ENCODE peak calls at places on chromosomes 3 and 15, in four cellular contexts. W, U, O and N are unnamed samples.

GRCh38 chr3:121809249-121809648 is 25.6 kb downstream of the IQCB1 start:
- DNase-seq in W (peak; percentile 92), U (no peak), O (no peak), N (no peak)

GRCh38 chr15:55170361-55170760 is 26.4 kb downstream of the RSL24D1 start:
- DNase-seq in W (no peak), U (no peak), O (no peak), N (no peak)

GRCh38 chr3:181694805-181695660 is 16.7 kb upstream of the SOX2 start:
- DNase-seq in W (no peak), U (peak; percentile 71), O (peak; percentile 32), N (peak; percentile 24)

GRCh38 chr3:52128118-52128683 is 26.0 kb downstream of the POC1A start:
- DNase-seq in W (no peak), U (no peak), O (no peak), N (peak; percentile 48)

GRCh38 chr3:100682056-100682853 is 27.0 kb upstream of the TFG start:
- DNase-seq in W (no peak), U (no peak), O (no peak), N (no peak)

GRCh38 chr3:124107074-124107473 is 115.2 kb upstream of the ROPN1 start:
- DNase-seq in W (no peak), U (no peak), O (no peak), N (no peak)

GRCh38 chr15:26146162-26146561 is 283.0 kb upstream of the ATP10A start:
- DNase-seq in W (no peak), U (no peak), O (no peak), N (no peak)

GRCh38 chr3:152688313-152688712 is 146.6 kb upstream of the P2RY1 start:
- DNase-seq in W (no peak), U (no peak), O (no peak), N (no peak)

GRCh38 chr3:193388371-193388770 is 9.8 kb upstream of the ATP13A5 start:
- DNase-seq in W (no peak), U (no peak), O (no peak), N (no peak)

GRCh38 chr3:180306691-180307090 is 270.0 kb upstream of the PEX5L start:
- DNase-seq in W (no peak), U (no peak), O (no peak), N (peak; percentile 77)

GRCh38 chr15:68687136-68687735 is 108.4 kb downstream of the CORO2B start:
- DNase-seq in W (no peak), U (no peak), O (no peak), N (no peak)

GRCh38 chr15:81304226-81304625 is 19.7 kb downstream of the STARD5 start:
- DNase-seq in W (no peak), U (no peak), O (no peak), N (peak; percentile 48)

GRCh38 chr15:66767370-66767769 is 65.3 kb downstream of the SMAD6 start:
- DNase-seq in W (no peak), U (no peak), O (no peak), N (no peak)

GRCh38 chr3:142282503-142282902 is 57.1 kb upstream of the GK5 start:
- DNase-seq in W (no peak), U (no peak), O (no peak), N (no peak)

GRCh38 chr3:127612966-127613365 is 14.8 kb downstream of the MCM2 start:
- DNase-seq in W (no peak), U (no peak), O (no peak), N (no peak)

GRCh38 chr3:168091961-168092360 is 3.8 kb downstream of the GOLIM4 start:
- DNase-seq in W (no peak), U (no peak), O (no peak), N (no peak)

GRCh38 chr15:81473177-81473576 is 99.2 kb upstream of the TMC3 start:
- DNase-seq in W (no peak), U (no peak), O (no peak), N (no peak)

GRCh38 chr3:152199069-152199838 is 69.5 kb upstream of the MBNL1 start:
- DNase-seq in W (peak; percentile 64), U (no peak), O (no peak), N (no peak)

GRCh38 chr3:152474585-152474984 is 205.9 kb downstream of the MBNL1 start:
- DNase-seq in W (peak; percentile 33), U (peak; percentile 21), O (no peak), N (peak; percentile 30)

GRCh38 chr15:43183270-43183669 is 1.9 kb upstream of the CCNDBP1 start:
- DNase-seq in W (no peak), U (no peak), O (no peak), N (no peak)

GRCh38 chr3:102483556-102483955 is 48.7 kb downstream of the ZPLD1 start:
- DNase-seq in W (no peak), U (no peak), O (no peak), N (peak; percentile 73)

GRCh38 chr3:171953300-171954022 is 85.9 kb upstream of the FNDC3B start:
- DNase-seq in W (no peak), U (no peak), O (no peak), N (no peak)

GRCh38 chr3:158105124-158105709 is 1.0 kb downstream of the SHOX2 start:
- DNase-seq in W (no peak), U (peak; percentile 14), O (no peak), N (no peak)

GRCh38 chr3:143171141-143171651 is 51.6 kb downstream of the CHST2 start:
- DNase-seq in W (peak; percentile 49), U (no peak), O (no peak), N (no peak)

GRCh38 chr3:45163481-45163880 is 17.3 kb upstream of the CDCP1 start:
- DNase-seq in W (peak; percentile 24), U (no peak), O (no peak), N (no peak)

GRCh38 chr3:126971891-126972351 is 11.0 kb upstream of the PLXNA1 start:
- DNase-seq in W (no peak), U (peak; percentile 50), O (peak; percentile 73), N (no peak)

GRCh38 chr3:10994311-10994710 is 1.8 kb downstream of the SLC6A1 start:
- DNase-seq in W (no peak), U (no peak), O (no peak), N (no peak)

GRCh38 chr3:10992017-10992945 is at the start of gene SLC6A1:
- DNase-seq in W (no peak), U (peak; percentile 39), O (no peak), N (no peak)

GRCh38 chr3:10995871-10996270 is 3.3 kb downstream of the SLC6A1 start:
- DNase-seq in W (no peak), U (no peak), O (no peak), N (no peak)

GRCh38 chr3:10993729-10994065 is 1.1 kb downstream of the SLC6A1 start:
- DNase-seq in W (no peak), U (no peak), O (no peak), N (no peak)

DNA sequence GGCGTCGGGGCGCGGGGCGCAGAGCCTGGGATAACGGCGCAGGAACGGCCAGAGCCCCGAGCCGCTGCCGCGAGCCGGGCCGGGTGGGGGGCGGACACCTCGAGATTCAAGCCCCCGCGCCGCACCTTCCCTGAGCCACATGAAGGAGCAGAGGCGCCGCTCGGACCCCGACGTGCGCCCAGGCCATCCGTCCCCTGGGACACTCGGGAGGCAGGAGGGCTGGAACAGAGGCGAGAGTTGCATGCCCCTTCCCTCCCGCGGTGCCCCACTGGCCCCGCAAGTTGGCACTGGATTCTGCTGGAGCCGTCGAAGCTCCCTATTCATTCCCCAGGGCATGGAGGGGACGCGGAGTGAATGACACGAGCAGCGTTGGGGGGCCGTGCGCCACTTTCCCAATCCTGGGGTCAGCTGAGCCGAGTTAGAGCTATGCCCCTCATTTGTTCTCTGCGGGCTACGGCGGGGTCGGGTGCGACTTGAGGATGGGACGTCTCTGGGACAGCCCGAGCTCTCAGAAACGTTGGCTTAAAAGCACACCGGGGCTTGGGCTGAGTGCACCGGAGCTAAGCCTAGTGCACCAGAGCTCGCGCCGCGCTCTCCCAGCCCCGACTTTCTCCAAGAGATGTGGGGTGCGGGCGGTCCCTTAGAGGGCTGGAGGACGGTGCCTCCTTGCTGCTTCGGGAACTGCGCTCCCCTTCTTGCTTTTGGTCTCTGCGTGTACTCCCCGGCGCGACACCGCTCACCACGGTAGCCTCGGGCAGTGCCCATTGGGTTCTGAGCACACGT is 589 bp downstream of the SLC6A1 start:
- DNase-seq in W (no peak), U (peak; percentile 16), O (no peak), N (no peak)
- H3K27me3 ChIP-seq in W (peaks cover 42% of the 10 kb centered on the region), U (no peaks in the 10 kb centered on the region), O (peaks cover 69% of the 10 kb centered on the region), N (peaks cover 97% of the 10 kb centered on the region)

GRCh38 chr3:354433-354832 is 157.9 kb downstream of the CHL1 start:
- DNase-seq in W (peak; percentile 40), U (no peak), O (peak; percentile 14), N (no peak)
- H3K27me3 ChIP-seq in W (no peaks in the 10 kb centered on the region), U (no peaks in the 10 kb centered on the region), O (no peaks in the 10 kb centered on the region), N (no peaks in the 10 kb centered on the region)

DNA sequence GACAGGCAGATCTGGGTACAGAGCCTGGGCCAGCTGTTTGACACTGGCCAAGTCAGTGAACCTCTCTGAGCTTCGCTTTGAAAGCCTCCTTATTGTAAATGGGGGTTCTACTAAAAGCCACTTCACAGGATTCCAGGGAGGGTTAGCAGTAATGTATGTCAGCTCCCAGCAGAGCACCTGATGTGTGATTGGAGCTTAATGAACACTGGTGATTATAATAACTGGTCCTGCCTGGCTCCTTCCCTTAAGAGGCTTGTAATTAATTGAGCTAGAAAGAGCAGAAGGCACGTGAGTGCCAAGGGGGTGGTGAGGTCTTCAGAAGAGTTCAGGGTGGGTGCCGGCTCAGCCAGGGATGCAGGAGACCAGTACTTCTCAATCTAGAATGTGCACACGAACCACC is 5.8 kb upstream of the CHRNA3 start:
- DNase-seq in W (no peak), U (no peak), O (no peak), N (no peak)
- H3K27me3 ChIP-seq in W (peaks cover 5% of the 10 kb centered on the region), U (no peaks in the 10 kb centered on the region), O (peaks cover 43% of the 10 kb centered on the region), N (peaks cover 44% of the 10 kb centered on the region)

GRCh38 chr3:18442743-18443669 is 17.9 kb upstream of the SATB1 start:
- DNase-seq in W (no peak), U (no peak), O (no peak), N (no peak)
- H3K27me3 ChIP-seq in W (peaks cover 26% of the 10 kb centered on the region), U (peaks cover 3% of the 10 kb centered on the region), O (no peaks in the 10 kb centered on the region), N (peaks cover 48% of the 10 kb centered on the region)

GRCh38 chr15:59993950-59994401 is 10.1 kb upstream of the FOXB1 start:
- DNase-seq in W (no peak), U (no peak), O (no peak), N (no peak)
- H3K27me3 ChIP-seq in W (no peaks in the 10 kb centered on the region), U (peaks cover 12% of the 10 kb centered on the region), O (peaks cover 98% of the 10 kb centered on the region), N (peaks cover 100% of the 10 kb centered on the region)